ENCODE peak calls at places on chromosomes 7 and 10, in eight cellular contexts. S is stimulated activated CD8-positive, alpha-beta memory T cell treated with anti-CD3 and anti-CD28 coated beads, Interleukin-12 subunit alpha, Interleukin-12 subunit beta, amount 100 ng/mL, for 1 hour; E is smooth muscle cell of the brain vasculature; F is germinal center; W is kidney glomerular epithelial cell; V is kidney tubule cell; M is central memory CD4-positive, alpha-beta T cell; N is stomach. T is an unnamed sample.

GRCh38 chr7:134854816-134855215 is 75.4 kb downstream of the CALD1 start:
- DNase-seq in S (no peak), E (no peak), F (no peak), W (no peak), V (no peak), M (no peak), N (no peak), T (no peak)

GRCh38 chr7:128946936-128947830 is 9.5 kb downstream of the IRF5 start:
- DNase-seq in S (no peak), E (no peak), F (peak; percentile 30), W (no peak), V (no peak), M (no peak), N (no peak), T (no peak)

GRCh38 chr7:111788426-111788825 is 226.1 kb upstream of the IMMP2L start:
- DNase-seq in S (no peak), E (no peak), F (no peak), W (no peak), V (no peak), M (no peak), N (no peak), T (no peak)

GRCh38 chr7:27547401-27547800 is 115.3 kb downstream of the HIBADH start:
- DNase-seq in S (no peak), E (no peak), F (no peak), W (peak; percentile 17), V (no peak), M (no peak), N (no peak), T (no peak)

GRCh38 chr7:20928022-20928421 is 141.3 kb upstream of the SP8 start:
- DNase-seq in S (no peak), E (no peak), F (no peak), W (no peak), V (no peak), M (no peak), N (no peak), T (no peak)

GRCh38 chr7:3217166-3217565 is 83.9 kb upstream of the SDK1 start:
- DNase-seq in S (no peak), E (no peak), F (no peak), W (peak; percentile 66), V (peak; percentile 43), M (no peak), N (peak; percentile 53), T (no peak)

GRCh38 chr7:76011437-76011836 is 17.0 kb upstream of the TMEM120A start:
- DNase-seq in S (no peak), E (peak; percentile 17), F (no peak), W (no peak), V (no peak), M (no peak), N (no peak), T (no peak)

GRCh38 chr10:79547973-79548372 is 12.2 kb downstream of the SFTPA2 start:
- DNase-seq in S (no peak), E (no peak), F (no peak), W (no peak), V (no peak), M (no peak), N (no peak), T (no peak)

GRCh38 chr7:155278921-155279320 is 18.8 kb upstream of the INSIG1 start:
- DNase-seq in S (no peak), E (no peak), F (no peak), W (no peak), V (no peak), M (no peak), N (no peak), T (no peak)

GRCh38 chr10:69804775-69805174 is 3.1 kb downstream of the COL13A1 start:
- DNase-seq in S (no peak), E (no peak), F (no peak), W (no peak), V (no peak), M (no peak), N (no peak), T (no peak)

GRCh38 chr10:127928021-127928806 is 21.3 kb downstream of the PTPRE start:
- DNase-seq in S (no peak), E (peak; percentile 10), F (no peak), W (peak; percentile 19), V (no peak), M (no peak), N (no peak), T (no peak)

GRCh38 chr10:97858001-97858439 is 8.4 kb downstream of the GOLGA7B start:
- DNase-seq in S (no peak), E (no peak), F (no peak), W (no peak), V (peak; percentile 83), M (no peak), N (no peak), T (no peak)

GRCh38 chr7:147071536-147071935 is 954.9 kb downstream of the CNTNAP2 start:
- DNase-seq in S (no peak), E (no peak), F (no peak), W (peak; percentile 8), V (peak; percentile 53), M (no peak), N (no peak), T (no peak)

GRCh38 chr10:110775022-110775379 is 96.7 kb upstream of the PDCD4 start:
- DNase-seq in S (no peak), E (no peak), F (no peak), W (no peak), V (peak; percentile 42), M (no peak), N (no peak), T (no peak)

GRCh38 chr10:102068216-102068615 is 3.1 kb downstream of the HPS6 start:
- DNase-seq in S (no peak), E (no peak), F (no peak), W (no peak), V (peak; percentile 12), M (no peak), N (peak; percentile 50), T (no peak)

GRCh38 chr7:69739182-69739581 is 140.9 kb downstream of the AUTS2 start:
- DNase-seq in S (no peak), E (no peak), F (peak; percentile 21), W (no peak), V (peak; percentile 62), M (no peak), N (no peak), T (no peak)

GRCh38 chr10:60187691-60188090 is 202.0 kb downstream of the ANK3 start:
- DNase-seq in S (no peak), E (no peak), F (no peak), W (no peak), V (no peak), M (no peak), N (no peak), T (no peak)

GRCh38 chr10:10910634-10911033 is 107.0 kb upstream of the CELF2 start:
- DNase-seq in S (no peak), E (no peak), F (no peak), W (no peak), V (peak; percentile 15), M (no peak), N (no peak), T (no peak)

GRCh38 chr7:69687739-69688431 is 89.6 kb downstream of the AUTS2 start:
- DNase-seq in S (no peak), E (no peak), F (no peak), W (no peak), V (no peak), M (no peak), N (no peak), T (no peak)

GRCh38 chr10:31929260-31929985 is 792 bp upstream of the ARHGAP12 start:
- DNase-seq in S (no peak), E (no peak), F (peak; percentile 36), W (peak; percentile 43), V (peak; percentile 61), M (peak; percentile 26), N (peak; percentile 75), T (peak; percentile 58)

GRCh38 chr10:5549462-5550249 is 24.9 kb downstream of the CALML3 start:
- DNase-seq in S (no peak), E (no peak), F (no peak), W (no peak), V (no peak), M (no peak), N (no peak), T (no peak)

GRCh38 chr7:85018498-85018897 is 168.4 kb downstream of the SEMA3D start:
- DNase-seq in S (no peak), E (no peak), F (no peak), W (no peak), V (no peak), M (no peak), N (no peak), T (no peak)

GRCh38 chr7:102096706-102097427 is 189.8 kb upstream of the SH2B2 start:
- DNase-seq in S (no peak), E (no peak), F (no peak), W (no peak), V (peak; percentile 48), M (no peak), N (no peak), T (no peak)

GRCh38 chr7:132066776-132067175 is 509.5 kb downstream of the PLXNA4 start:
- DNase-seq in S (no peak), E (peak; percentile 60), F (no peak), W (no peak), V (peak; percentile 36), M (no peak), N (no peak), T (peak; percentile 72)

GRCh38 chr10:112958275-112958995 is 8.4 kb downstream of the TCF7L2 start:
- DNase-seq in S (no peak), E (peak; percentile 61), F (no peak), W (peak; percentile 63), V (peak; percentile 70), M (no peak), N (no peak), T (no peak)

GRCh38 chr10:102675151-102675886 is 31.0 kb downstream of the TRIM8 start:
- DNase-seq in S (no peak), E (no peak), F (no peak), W (no peak), V (no peak), M (no peak), N (no peak), T (no peak)